ENCODE peak calls at places on chromosomes 2 and 18, in nine cellular contexts. J, A, X, S, O, H, R, T and L are unnamed samples.

GRCh38 chr18:3790702-3791101 is 340.7 kb downstream of the TGIF1 start:
- DNase-seq in H (no peak), R (no peak), A (no peak), X (no peak), O (no peak), S (no peak), T (peak; percentile 69), J (peak; percentile 48), L (no peak)

GRCh38 chr2:113964436-113964835 is 74.5 kb downstream of the ACTR3 start:
- DNase-seq in A (no peak), O (no peak), H (no peak), T (no peak), R (no peak), J (no peak), X (no peak), S (no peak), L (no peak)

GRCh38 chr2:105125428-105125827 is 87.6 kb downstream of the MRPS9 start:
- DNase-seq in X (no peak), R (no peak), H (no peak), T (no peak), O (no peak), S (no peak), J (no peak), A (no peak), L (peak; percentile 9)

GRCh38 chr2:14451312-14451711 is 181.2 kb upstream of the LRATD1 start:
- DNase-seq in J (no peak), O (no peak), T (no peak), R (no peak), H (no peak), A (no peak), S (no peak), X (no peak), L (no peak)

GRCh38 chr2:219644801-219645480 is 17.5 kb downstream of the SLC4A3 start:
- DNase-seq in H (no peak), T (no peak), S (peak; percentile 44), J (no peak), R (no peak), X (peak; percentile 69), O (no peak), A (no peak), L (peak; percentile 14)

GRCh38 chr2:1660656-1661650 is 83.4 kb downstream of the PXDN start:
- DNase-seq in T (no peak), H (no peak), R (no peak), A (no peak), J (no peak), O (no peak), X (no peak), S (no peak), L (no peak)

GRCh38 chr2:159832858-159833257 is 34.9 kb upstream of the CD302 start:
- DNase-seq in T (no peak), H (no peak), R (no peak), J (no peak), X (no peak), O (no peak), S (no peak), A (no peak), L (no peak)

GRCh38 chr2:1685957-1686783 is 58.1 kb downstream of the PXDN start:
- DNase-seq in O (peak; percentile 68), X (no peak), R (no peak), S (no peak), J (peak; percentile 32), T (peak; percentile 90), A (peak; percentile 70), H (no peak), L (no peak)

GRCh38 chr2:181483876-181484275 is 26.7 kb downstream of the ITGA4 start:
- DNase-seq in A (no peak), O (no peak), X (no peak), J (no peak), T (no peak), S (no peak), R (no peak), H (no peak), L (no peak)

GRCh38 chr18:68694316-68694715 is 20.6 kb downstream of the TMX3 start:
- DNase-seq in O (no peak), R (no peak), H (no peak), S (no peak), X (peak; percentile 20), T (no peak), A (no peak), J (no peak), L (no peak)

GRCh38 chr2:192126426-192126825 is 68.3 kb downstream of the TMEFF2 start:
- DNase-seq in R (no peak), T (no peak), X (no peak), O (no peak), A (no peak), S (no peak), J (no peak), H (no peak), L (no peak)

GRCh38 chr2:54634564-54635511 is 88.6 kb upstream of the EML6 start:
- DNase-seq in J (peak; percentile 86), O (peak; percentile 27), R (no peak), T (peak; percentile 67), S (peak; percentile 59), X (peak; percentile 59), A (no peak), H (no peak), L (no peak)

GRCh38 chr18:62987035-62987830 is 271.9 kb downstream of the PHLPP1 start:
- DNase-seq in X (no peak), S (no peak), A (no peak), H (no peak), O (no peak), R (no peak), T (no peak), J (no peak), L (no peak)

GRCh38 chr2:200609027-200609614 is 23.3 kb downstream of the AOX1 start:
- DNase-seq in J (peak; percentile 78), S (no peak), O (peak; percentile 88), R (no peak), T (peak; percentile 46), A (peak; percentile 35), H (no peak), X (no peak), L (no peak)

GRCh38 chr2:102340778-102341177 is 14.8 kb upstream of the IL18R1 start:
- DNase-seq in J (no peak), O (no peak), A (no peak), R (no peak), T (no peak), X (no peak), S (no peak), H (no peak), L (no peak)

GRCh38 chr2:224369028-224369632 is 32.8 kb downstream of the FAM124B start:
- DNase-seq in H (no peak), T (peak; percentile 33), O (peak; percentile 30), S (no peak), A (peak; percentile 25), X (no peak), J (peak; percentile 54), R (no peak), L (peak; percentile 31)

GRCh38 chr2:66509326-66509811 is 74.4 kb downstream of the MEIS1 start:
- DNase-seq in J (peak; percentile 50), H (no peak), S (no peak), O (peak; percentile 37), R (no peak), A (no peak), T (no peak), X (no peak), L (no peak)

GRCh38 chr2:10880586-10881321 is 31.0 kb upstream of the KCNF1 start:
- DNase-seq in O (no peak), X (no peak), S (peak; percentile 53), J (no peak), A (no peak), T (no peak), H (no peak), R (no peak), L (no peak)

GRCh38 chr2:156394033-156394741 is 42.0 kb upstream of the GPD2 start:
- DNase-seq in J (no peak), O (no peak), R (no peak), S (no peak), T (no peak), X (no peak), H (no peak), A (no peak), L (no peak)

GRCh38 chr2:70397186-70397585 is 95.3 kb upstream of the FAM136A start:
- DNase-seq in T (no peak), J (no peak), S (no peak), O (no peak), X (no peak), R (no peak), H (no peak), A (no peak), L (no peak)

GRCh38 chr2:29755233-29755632 is 166.2 kb downstream of the ALK start:
- DNase-seq in T (no peak), X (no peak), S (no peak), O (no peak), R (no peak), H (no peak), J (no peak), A (no peak), L (no peak)

GRCh38 chr18:14945984-14946383 is 198.0 kb downstream of the ANKRD30B start:
- DNase-seq in T (no peak), A (no peak), H (no peak), X (no peak), J (no peak), O (no peak), R (no peak), S (peak; percentile 77), L (no peak)

GRCh38 chr2:11742702-11743530 is 3.5 kb upstream of the LPIN1 start:
- DNase-seq in O (no peak), T (no peak), X (no peak), S (no peak), A (no peak), R (no peak), H (no peak), J (no peak), L (no peak)

GRCh38 chr2:42493885-42494433 is at the start of gene KCNG3:
- DNase-seq in X (peak; percentile 56), O (peak; percentile 44), T (peak; percentile 70), A (peak; percentile 63), H (peak; percentile 72), J (peak; percentile 22), S (peak; percentile 78), R (peak; percentile 28), L (peak; percentile 54)

GRCh38 chr2:46007412-46007811 is 289.8 kb upstream of the EPAS1 start:
- DNase-seq in S (no peak), H (no peak), J (no peak), X (no peak), O (no peak), T (no peak), A (no peak), R (no peak), L (no peak)

GRCh38 chr18:77377813-77378212 is 128.2 kb downstream of the GALR1 start:
- DNase-seq in H (no peak), T (no peak), A (no peak), R (no peak), J (no peak), S (no peak), X (no peak), O (no peak), L (no peak)

GRCh38 chr18:63342206-63342605 is 22.6 kb upstream of the BCL2 start:
- DNase-seq in J (peak; percentile 35), H (peak; percentile 34), O (no peak), T (no peak), X (no peak), A (no peak), R (no peak), S (no peak), L (peak; percentile 36)

GRCh38 chr18:43060020-43060419 is 55.5 kb downstream of the RIT2 start:
- DNase-seq in J (peak; percentile 52), O (no peak), S (no peak), A (no peak), R (no peak), H (no peak), X (no peak), T (no peak), L (no peak)

GRCh38 chr2:128521482-128521881 is 202.8 kb upstream of the HS6ST1 start:
- DNase-seq in X (no peak), S (no peak), R (no peak), J (no peak), A (no peak), H (no peak), T (no peak), O (no peak), L (no peak)

GRCh38 chr2:6080837-6081541 is 388.8 kb downstream of the SOX11 start:
- DNase-seq in T (no peak), H (no peak), S (no peak), A (no peak), X (peak; percentile 13), O (no peak), J (no peak), R (no peak), L (peak; percentile 99)

GRCh38 chr2:203112342-203112741 is 97.7 kb downstream of the NBEAL1 start:
- DNase-seq in J (no peak), S (no peak), O (no peak), R (no peak), A (no peak), X (no peak), T (no peak), H (no peak), L (no peak)